ENCODE peak calls at places on chromosomes 4 and X, in six cellular contexts. One of them, this sample, is unnamed.

GRCh38 chr4:69823481-69824186 is 36.3 kb downstream of the SULT1E1 start:
- DNase-seq in activated T-cell treated with anti-CD3 and anti-CD28 coated beads for 48 hours: peak; percentile 12
- DNase-seq in posterior vena cava: peak; percentile 35
- DNase-seq in T-helper 17 cell: no peak
- DNase-seq in mucosa of descending colon: peak; percentile 72
- DNase-seq in GM04504: no peak
- DNase-seq in this sample: peak; percentile 61

GRCh38 chrX:14676431-14676830 is 147.1 kb downstream of the GLRA2 start:
- DNase-seq in activated T-cell treated with anti-CD3 and anti-CD28 coated beads for 48 hours: no peak
- DNase-seq in posterior vena cava: no peak
- DNase-seq in T-helper 17 cell: no peak
- DNase-seq in mucosa of descending colon: no peak
- DNase-seq in GM04504: no peak
- DNase-seq in this sample: no peak

GRCh38 chr4:11669156-11669555 is 240.5 kb upstream of the HS3ST1 start:
- DNase-seq in activated T-cell treated with anti-CD3 and anti-CD28 coated beads for 48 hours: no peak
- DNase-seq in posterior vena cava: no peak
- DNase-seq in T-helper 17 cell: no peak
- DNase-seq in mucosa of descending colon: no peak
- DNase-seq in GM04504: no peak
- DNase-seq in this sample: no peak

GRCh38 chr4:38980903-38981676 is 51.1 kb downstream of the TMEM156 start:
- DNase-seq in activated T-cell treated with anti-CD3 and anti-CD28 coated beads for 48 hours: no peak
- DNase-seq in posterior vena cava: no peak
- DNase-seq in T-helper 17 cell: no peak
- DNase-seq in mucosa of descending colon: no peak
- DNase-seq in GM04504: peak; percentile 73
- DNase-seq in this sample: no peak

GRCh38 chr4:115054836-115055235 is 58.6 kb downstream of the NDST4 start:
- DNase-seq in activated T-cell treated with anti-CD3 and anti-CD28 coated beads for 48 hours: no peak
- DNase-seq in posterior vena cava: no peak
- DNase-seq in T-helper 17 cell: no peak
- DNase-seq in mucosa of descending colon: no peak
- DNase-seq in GM04504: no peak
- DNase-seq in this sample: no peak

GRCh38 chr4:78551420-78552351 is at the start of gene ANXA3:
- DNase-seq in activated T-cell treated with anti-CD3 and anti-CD28 coated beads for 48 hours: no peak
- DNase-seq in posterior vena cava: peak; percentile 83
- DNase-seq in T-helper 17 cell: no peak
- DNase-seq in mucosa of descending colon: peak; percentile 84
- DNase-seq in GM04504: no peak
- DNase-seq in this sample: peak; percentile 58

GRCh38 chr4:165489786-165490185 is 111.0 kb downstream of the CPE start:
- DNase-seq in activated T-cell treated with anti-CD3 and anti-CD28 coated beads for 48 hours: no peak
- DNase-seq in posterior vena cava: no peak
- DNase-seq in T-helper 17 cell: no peak
- DNase-seq in mucosa of descending colon: no peak
- DNase-seq in GM04504: no peak
- DNase-seq in this sample: no peak

GRCh38 chr4:185792384-185793146 is 19.4 kb downstream of the SORBS2 start:
- DNase-seq in activated T-cell treated with anti-CD3 and anti-CD28 coated beads for 48 hours: no peak
- DNase-seq in posterior vena cava: no peak
- DNase-seq in T-helper 17 cell: no peak
- DNase-seq in mucosa of descending colon: no peak
- DNase-seq in GM04504: peak; percentile 48
- DNase-seq in this sample: no peak

GRCh38 chrX:40087574-40088298 is 10.0 kb downstream of the BCOR start:
- DNase-seq in activated T-cell treated with anti-CD3 and anti-CD28 coated beads for 48 hours: no peak
- DNase-seq in posterior vena cava: no peak
- DNase-seq in T-helper 17 cell: no peak
- DNase-seq in mucosa of descending colon: no peak
- DNase-seq in GM04504: no peak
- DNase-seq in this sample: no peak

GRCh38 chrX:47297874-47298273 is 65.1 kb downstream of the USP11 start:
- DNase-seq in activated T-cell treated with anti-CD3 and anti-CD28 coated beads for 48 hours: no peak
- DNase-seq in posterior vena cava: no peak
- DNase-seq in T-helper 17 cell: no peak
- DNase-seq in mucosa of descending colon: no peak
- DNase-seq in GM04504: no peak
- DNase-seq in this sample: no peak

GRCh38 chr4:111323916-111324315 is 701.0 kb upstream of the PITX2 start:
- DNase-seq in activated T-cell treated with anti-CD3 and anti-CD28 coated beads for 48 hours: no peak
- DNase-seq in posterior vena cava: no peak
- DNase-seq in T-helper 17 cell: no peak
- DNase-seq in mucosa of descending colon: no peak
- DNase-seq in GM04504: no peak
- DNase-seq in this sample: no peak

GRCh38 chr4:19005211-19005610 is 983.7 kb upstream of the LCORL start:
- DNase-seq in activated T-cell treated with anti-CD3 and anti-CD28 coated beads for 48 hours: no peak
- DNase-seq in posterior vena cava: no peak
- DNase-seq in T-helper 17 cell: no peak
- DNase-seq in mucosa of descending colon: no peak
- DNase-seq in GM04504: no peak
- DNase-seq in this sample: no peak

GRCh38 chrX:126027229-126027628 is 138.9 kb downstream of the DCAF12L2 start:
- DNase-seq in activated T-cell treated with anti-CD3 and anti-CD28 coated beads for 48 hours: no peak
- DNase-seq in posterior vena cava: no peak
- DNase-seq in T-helper 17 cell: no peak
- DNase-seq in mucosa of descending colon: no peak
- DNase-seq in GM04504: no peak
- DNase-seq in this sample: no peak

GRCh38 chr4:10099521-10100325 is 16.9 kb downstream of the WDR1 start:
- DNase-seq in activated T-cell treated with anti-CD3 and anti-CD28 coated beads for 48 hours: no peak
- DNase-seq in posterior vena cava: no peak
- DNase-seq in T-helper 17 cell: no peak
- DNase-seq in mucosa of descending colon: no peak
- DNase-seq in GM04504: no peak
- DNase-seq in this sample: no peak

GRCh38 chrX:31717474-31717873 is 645.6 kb upstream of the FTHL17 start:
- DNase-seq in activated T-cell treated with anti-CD3 and anti-CD28 coated beads for 48 hours: no peak
- DNase-seq in posterior vena cava: no peak
- DNase-seq in T-helper 17 cell: no peak
- DNase-seq in mucosa of descending colon: no peak
- DNase-seq in GM04504: no peak
- DNase-seq in this sample: no peak

GRCh38 chr4:72489267-72489666 is 79.8 kb downstream of the ADAMTS3 start:
- DNase-seq in activated T-cell treated with anti-CD3 and anti-CD28 coated beads for 48 hours: no peak
- DNase-seq in posterior vena cava: no peak
- DNase-seq in T-helper 17 cell: no peak
- DNase-seq in mucosa of descending colon: no peak
- DNase-seq in GM04504: no peak
- DNase-seq in this sample: no peak

GRCh38 chr4:53189011-53189410 is 176.8 kb downstream of the SCFD2 start:
- DNase-seq in activated T-cell treated with anti-CD3 and anti-CD28 coated beads for 48 hours: no peak
- DNase-seq in posterior vena cava: no peak
- DNase-seq in T-helper 17 cell: no peak
- DNase-seq in mucosa of descending colon: no peak
- DNase-seq in GM04504: no peak
- DNase-seq in this sample: no peak

GRCh38 chr4:23163649-23164436 is 471.1 kb downstream of the GBA3 start:
- DNase-seq in activated T-cell treated with anti-CD3 and anti-CD28 coated beads for 48 hours: no peak
- DNase-seq in posterior vena cava: no peak
- DNase-seq in T-helper 17 cell: no peak
- DNase-seq in mucosa of descending colon: no peak
- DNase-seq in GM04504: no peak
- DNase-seq in this sample: no peak

GRCh38 chr4:188455353-188455752 is 316.1 kb downstream of the TRIML1 start:
- DNase-seq in activated T-cell treated with anti-CD3 and anti-CD28 coated beads for 48 hours: no peak
- DNase-seq in posterior vena cava: no peak
- DNase-seq in T-helper 17 cell: no peak
- DNase-seq in mucosa of descending colon: no peak
- DNase-seq in GM04504: no peak
- DNase-seq in this sample: no peak

GRCh38 chr4:15034071-15034764 is 31.9 kb downstream of the CPEB2 start:
- DNase-seq in activated T-cell treated with anti-CD3 and anti-CD28 coated beads for 48 hours: no peak
- DNase-seq in posterior vena cava: no peak
- DNase-seq in T-helper 17 cell: no peak
- DNase-seq in mucosa of descending colon: no peak
- DNase-seq in GM04504: no peak
- DNase-seq in this sample: no peak

GRCh38 chr4:170052919-170053318 is 26.7 kb upstream of the MFAP3L start:
- DNase-seq in activated T-cell treated with anti-CD3 and anti-CD28 coated beads for 48 hours: no peak
- DNase-seq in posterior vena cava: no peak
- DNase-seq in T-helper 17 cell: no peak
- DNase-seq in mucosa of descending colon: no peak
- DNase-seq in GM04504: no peak
- DNase-seq in this sample: no peak

GRCh38 chr4:87053802-87054767 is 119.3 kb downstream of the AFF1 start:
- DNase-seq in activated T-cell treated with anti-CD3 and anti-CD28 coated beads for 48 hours: no peak
- DNase-seq in posterior vena cava: no peak
- DNase-seq in T-helper 17 cell: no peak
- DNase-seq in mucosa of descending colon: no peak
- DNase-seq in GM04504: no peak
- DNase-seq in this sample: no peak

This sample was measured in pancreas.